ENCODE peak calls at places on chromosomes 12 and 14, in nine cellular contexts. One of them, this sample, is unnamed. For H3K36me3, the result is how much of the 10 kb centered on the place peaks cover.

GRCh38 chr14:37081856-37082255 is 90.5 kb downstream of the SLC25A21 start:
- DNase-seq in stomach: no peak
- DNase-seq in heart left ventricle: no peak
- DNase-seq in colonic mucosa: no peak
- DNase-seq in upper lobe of left lung: no peak
- DNase-seq in IMR-90: no peak
- DNase-seq in tibial nerve: no peak
- DNase-seq in cardiac muscle cell: no peak
- DNase-seq in tibial artery: no peak
- DNase-seq in this sample: no peak

GRCh38 chr14:103360548-103360947 is 24.7 kb upstream of the MARK3 start:
- DNase-seq in stomach: no peak
- DNase-seq in heart left ventricle: no peak
- DNase-seq in colonic mucosa: no peak
- DNase-seq in upper lobe of left lung: no peak
- DNase-seq in IMR-90: no peak
- DNase-seq in tibial nerve: no peak
- DNase-seq in cardiac muscle cell: no peak
- DNase-seq in tibial artery: no peak
- DNase-seq in this sample: no peak

GRCh38 chr14:28742171-28742846 is 24.3 kb upstream of the FOXG1 start:
- DNase-seq in stomach: no peak
- DNase-seq in heart left ventricle: no peak
- DNase-seq in colonic mucosa: no peak
- DNase-seq in upper lobe of left lung: no peak
- DNase-seq in IMR-90: no peak
- DNase-seq in tibial nerve: no peak
- DNase-seq in cardiac muscle cell: no peak
- DNase-seq in tibial artery: no peak
- DNase-seq in this sample: no peak

GRCh38 chr12:20483776-20484175 is 115.4 kb downstream of the PDE3A start:
- DNase-seq in stomach: no peak
- DNase-seq in heart left ventricle: no peak
- DNase-seq in colonic mucosa: no peak
- DNase-seq in upper lobe of left lung: no peak
- DNase-seq in IMR-90: peak
- DNase-seq in tibial nerve: no peak
- DNase-seq in cardiac muscle cell: peak
- DNase-seq in tibial artery: no peak
- DNase-seq in this sample: no peak

GRCh38 chr12:5177096-5177495 is 133.4 kb downstream of the KCNA5 start:
- DNase-seq in stomach: no peak
- DNase-seq in heart left ventricle: no peak
- DNase-seq in colonic mucosa: no peak
- DNase-seq in upper lobe of left lung: no peak
- DNase-seq in IMR-90: no peak
- DNase-seq in tibial nerve: no peak
- DNase-seq in cardiac muscle cell: no peak
- DNase-seq in tibial artery: no peak
- DNase-seq in this sample: no peak

GRCh38 chr12:118553856-118554504 is 177.6 kb downstream of the SUDS3 start:
- DNase-seq in stomach: no peak
- DNase-seq in heart left ventricle: no peak
- DNase-seq in colonic mucosa: no peak
- DNase-seq in upper lobe of left lung: no peak
- DNase-seq in IMR-90: no peak
- DNase-seq in tibial nerve: no peak
- DNase-seq in cardiac muscle cell: no peak
- DNase-seq in tibial artery: no peak
- DNase-seq in this sample: no peak

GRCh38 chr14:75589896-75590295 is 11.5 kb downstream of the FLVCR2 start:
- DNase-seq in stomach: no peak
- DNase-seq in heart left ventricle: no peak
- DNase-seq in colonic mucosa: no peak
- DNase-seq in upper lobe of left lung: no peak
- DNase-seq in IMR-90: no peak
- DNase-seq in tibial nerve: no peak
- DNase-seq in cardiac muscle cell: no peak
- DNase-seq in tibial artery: no peak
- DNase-seq in this sample: no peak

GRCh38 chr14:35963209-35963608 is 137.1 kb downstream of the BRMS1L start:
- DNase-seq in stomach: no peak
- DNase-seq in heart left ventricle: no peak
- DNase-seq in colonic mucosa: no peak
- DNase-seq in upper lobe of left lung: no peak
- DNase-seq in IMR-90: no peak
- DNase-seq in tibial nerve: no peak
- DNase-seq in cardiac muscle cell: no peak
- DNase-seq in tibial artery: no peak
- DNase-seq in this sample: no peak

GRCh38 chr12:104790296-104791125 is 167.6 kb downstream of the SLC41A2 start:
- DNase-seq in stomach: peak
- DNase-seq in heart left ventricle: peak
- DNase-seq in colonic mucosa: peak
- DNase-seq in upper lobe of left lung: peak
- DNase-seq in IMR-90: peak
- DNase-seq in tibial nerve: peak
- DNase-seq in cardiac muscle cell: peak
- DNase-seq in tibial artery: peak
- DNase-seq in this sample: no peak

GRCh38 chr14:97185186-97185585 is 388.0 kb downstream of the VRK1 start:
- DNase-seq in stomach: no peak
- DNase-seq in heart left ventricle: no peak
- DNase-seq in colonic mucosa: no peak
- DNase-seq in upper lobe of left lung: no peak
- DNase-seq in IMR-90: no peak
- DNase-seq in tibial nerve: no peak
- DNase-seq in cardiac muscle cell: no peak
- DNase-seq in tibial artery: no peak
- DNase-seq in this sample: no peak

GRCh38 chr12:103924761-103925641 is 5.2 kb upstream of the HSP90B1 start:
- DNase-seq in stomach: no peak
- DNase-seq in heart left ventricle: no peak
- DNase-seq in colonic mucosa: no peak
- DNase-seq in upper lobe of left lung: no peak
- DNase-seq in IMR-90: peak
- DNase-seq in tibial nerve: no peak
- DNase-seq in cardiac muscle cell: peak
- DNase-seq in tibial artery: no peak
- DNase-seq in this sample: peak

GRCh38 chr14:67665886-67666285 is 8.5 kb downstream of the VTI1B start:
- DNase-seq in stomach: no peak
- DNase-seq in heart left ventricle: no peak
- DNase-seq in colonic mucosa: no peak
- DNase-seq in upper lobe of left lung: no peak
- DNase-seq in IMR-90: peak
- DNase-seq in tibial nerve: no peak
- DNase-seq in cardiac muscle cell: peak
- DNase-seq in tibial artery: no peak
- DNase-seq in this sample: no peak

DNA sequence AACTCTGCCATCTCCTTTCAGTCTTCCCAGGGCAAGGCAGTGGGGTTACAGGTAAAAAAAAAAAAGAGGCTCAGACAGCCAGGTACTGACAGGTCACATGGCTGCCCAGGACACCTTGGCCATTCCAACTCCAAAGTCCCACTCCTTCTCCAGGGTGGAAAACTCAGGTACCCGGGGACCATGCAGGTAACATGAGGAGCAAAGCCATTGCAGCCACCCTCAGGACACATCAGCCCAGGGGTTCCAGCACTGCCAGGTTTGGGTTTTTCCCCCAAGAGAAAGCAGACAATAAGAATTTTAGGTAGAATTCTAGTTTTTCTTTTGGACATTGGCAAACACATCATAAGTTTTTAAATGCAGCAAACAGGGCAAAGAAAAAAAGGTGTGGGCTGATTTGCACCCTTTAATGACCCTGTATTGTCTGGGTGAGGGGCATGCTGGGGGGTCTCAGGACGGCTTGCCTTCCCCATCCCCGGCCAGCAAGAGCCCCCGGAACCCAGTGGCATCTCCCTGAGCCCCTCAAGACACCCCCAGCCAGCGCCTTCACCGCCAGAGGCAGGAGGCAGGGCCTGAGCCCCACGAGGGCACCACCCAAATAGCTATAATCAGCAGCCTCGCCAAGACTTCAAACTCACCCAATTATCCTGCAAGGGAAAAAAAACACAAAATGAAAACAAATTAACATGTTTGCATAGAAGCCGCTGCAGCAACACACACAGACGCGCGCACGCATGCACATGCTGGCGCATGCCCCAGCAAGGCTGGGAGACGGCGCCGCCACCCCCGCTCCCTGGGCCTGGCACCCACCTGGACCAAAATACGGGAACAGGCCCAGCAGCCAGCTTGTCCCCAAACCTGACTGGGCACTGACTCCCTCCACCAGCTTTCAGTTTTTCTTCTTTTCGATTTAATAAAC is 15.6 kb downstream of the FAM222A start:
- DNase-seq in stomach: no peak
- DNase-seq in heart left ventricle: peak
- DNase-seq in colonic mucosa: no peak
- DNase-seq in upper lobe of left lung: no peak
- DNase-seq in IMR-90: no peak
- DNase-seq in tibial nerve: no peak
- DNase-seq in cardiac muscle cell: no peak
- DNase-seq in tibial artery: peak
- DNase-seq in this sample: no peak
- H3K4me3 ChIP-seq in stomach: no peak
- H3K4me3 ChIP-seq in heart left ventricle: no peak
- H3K4me3 ChIP-seq in colonic mucosa: no peak
- H3K4me3 ChIP-seq in upper lobe of left lung: no peak
- H3K4me3 ChIP-seq in IMR-90: no peak
- H3K4me3 ChIP-seq in tibial nerve: no peak
- H3K4me3 ChIP-seq in cardiac muscle cell: no peak
- H3K4me3 ChIP-seq in tibial artery: no peak
- H3K4me3 ChIP-seq in this sample: no peak

GRCh38 chr14:76647699-76648298 is 113.5 kb upstream of the VASH1 start:
- DNase-seq in stomach: no peak
- DNase-seq in heart left ventricle: no peak
- DNase-seq in colonic mucosa: no peak
- DNase-seq in upper lobe of left lung: no peak
- DNase-seq in IMR-90: peak
- DNase-seq in tibial nerve: peak
- DNase-seq in cardiac muscle cell: peak
- DNase-seq in tibial artery: no peak
- DNase-seq in this sample: peak
- TF ChIP-seq CTCF in stomach: no peak
- TF ChIP-seq CTCF in heart left ventricle: peak
- TF ChIP-seq CTCF in colonic mucosa: peak
- TF ChIP-seq CTCF in upper lobe of left lung: peak
- TF ChIP-seq CTCF in IMR-90: peak
- TF ChIP-seq CTCF in tibial nerve: peak
- TF ChIP-seq CTCF in cardiac muscle cell: peak
- TF ChIP-seq CTCF in tibial artery: peak
- TF ChIP-seq CTCF in this sample: peak

GRCh38 chr14:102049258-102050025 is 37.4 kb downstream of the HSP90AA1 start:
- DNase-seq in stomach: no peak
- DNase-seq in heart left ventricle: no peak
- DNase-seq in colonic mucosa: no peak
- DNase-seq in upper lobe of left lung: no peak
- DNase-seq in IMR-90: no peak
- DNase-seq in tibial nerve: no peak
- DNase-seq in cardiac muscle cell: no peak
- DNase-seq in tibial artery: no peak
- DNase-seq in this sample: no peak

GRCh38 chr14:102050026-102050405 is 36.8 kb downstream of the HSP90AA1 start:
- DNase-seq in stomach: no peak
- DNase-seq in heart left ventricle: no peak
- DNase-seq in colonic mucosa: no peak
- DNase-seq in upper lobe of left lung: no peak
- DNase-seq in IMR-90: no peak
- DNase-seq in tibial nerve: no peak
- DNase-seq in cardiac muscle cell: no peak
- DNase-seq in tibial artery: no peak
- DNase-seq in this sample: no peak

GRCh38 chr14:102050625-102051024 is 36.2 kb downstream of the HSP90AA1 start:
- DNase-seq in stomach: no peak
- DNase-seq in heart left ventricle: peak
- DNase-seq in colonic mucosa: no peak
- DNase-seq in upper lobe of left lung: no peak
- DNase-seq in IMR-90: peak
- DNase-seq in tibial nerve: no peak
- DNase-seq in cardiac muscle cell: no peak
- DNase-seq in tibial artery: no peak
- DNase-seq in this sample: no peak

GRCh38 chr14:102046337-102047278 is 40.2 kb downstream of the HSP90AA1 start:
- DNase-seq in stomach: peak
- DNase-seq in heart left ventricle: peak
- DNase-seq in colonic mucosa: peak
- DNase-seq in upper lobe of left lung: peak
- DNase-seq in IMR-90: peak
- DNase-seq in tibial nerve: peak
- DNase-seq in cardiac muscle cell: peak
- DNase-seq in tibial artery: peak
- DNase-seq in this sample: no peak

GRCh38 chr14:102047808-102048540 is 38.9 kb downstream of the HSP90AA1 start:
- DNase-seq in stomach: no peak
- DNase-seq in heart left ventricle: no peak
- DNase-seq in colonic mucosa: no peak
- DNase-seq in upper lobe of left lung: peak
- DNase-seq in IMR-90: no peak
- DNase-seq in tibial nerve: no peak
- DNase-seq in cardiac muscle cell: no peak
- DNase-seq in tibial artery: no peak
- DNase-seq in this sample: no peak
- H3K36me3 ChIP-seq in stomach: half or more
- H3K36me3 ChIP-seq in heart left ventricle: half or more
- H3K36me3 ChIP-seq in colonic mucosa: under half
- H3K36me3 ChIP-seq in upper lobe of left lung: half or more
- H3K36me3 ChIP-seq in IMR-90: half or more
- H3K36me3 ChIP-seq in tibial nerve: under half
- H3K36me3 ChIP-seq in cardiac muscle cell: half or more
- H3K36me3 ChIP-seq in tibial artery: half or more
- H3K36me3 ChIP-seq in this sample: under half

DNA sequence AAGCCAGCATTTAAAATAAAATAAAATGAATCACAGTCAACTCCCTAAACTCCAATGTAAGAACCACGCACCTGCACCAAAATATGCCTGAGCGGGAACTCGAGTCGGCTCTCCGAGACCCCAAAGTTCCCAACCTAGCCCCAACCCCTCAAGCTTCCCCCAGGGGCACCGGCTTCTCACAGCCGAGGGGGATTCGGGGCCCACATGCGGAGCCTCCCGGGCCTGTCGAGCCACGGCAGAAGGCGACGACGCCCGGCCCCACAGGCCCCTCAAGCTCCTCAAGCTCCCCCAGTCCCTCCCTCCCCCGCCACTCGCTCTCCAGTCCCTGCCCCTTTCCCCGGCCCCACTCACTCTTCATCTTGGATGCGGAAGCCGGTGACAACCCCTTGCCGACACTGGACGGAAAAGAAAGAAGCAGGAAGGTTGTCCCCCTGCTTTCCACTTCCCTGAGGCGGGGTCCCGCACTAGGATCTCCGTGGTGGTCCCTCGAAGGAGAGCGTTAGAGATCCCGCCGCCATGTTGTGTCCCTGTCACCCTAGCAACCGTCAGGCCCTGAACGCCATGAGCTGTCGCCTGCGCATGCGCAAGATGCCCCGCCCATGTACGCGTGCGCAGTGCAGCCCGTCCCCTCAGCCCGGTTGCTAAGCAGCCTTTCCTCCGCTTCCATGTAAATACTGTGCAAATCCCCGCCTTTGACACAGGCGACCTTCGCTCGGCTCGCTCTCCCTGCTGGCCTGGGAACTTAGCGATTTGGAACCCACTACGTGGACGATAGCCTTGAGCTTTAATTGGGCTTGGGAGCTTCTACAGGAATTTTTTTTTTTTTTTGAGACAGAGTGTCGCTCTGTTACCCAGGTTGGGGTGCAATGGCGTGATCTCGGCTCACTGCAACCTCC is at the start of gene MOK:
- DNase-seq in stomach: peak
- DNase-seq in heart left ventricle: peak
- DNase-seq in colonic mucosa: peak
- DNase-seq in upper lobe of left lung: peak
- DNase-seq in IMR-90: peak
- DNase-seq in tibial nerve: peak
- DNase-seq in cardiac muscle cell: peak
- DNase-seq in tibial artery: peak
- DNase-seq in this sample: peak
- H3K4me3 ChIP-seq in stomach: peak
- H3K4me3 ChIP-seq in heart left ventricle: peak
- H3K4me3 ChIP-seq in colonic mucosa: peak
- H3K4me3 ChIP-seq in upper lobe of left lung: peak
- H3K4me3 ChIP-seq in IMR-90: peak
- H3K4me3 ChIP-seq in tibial nerve: peak
- H3K4me3 ChIP-seq in cardiac muscle cell: peak
- H3K4me3 ChIP-seq in tibial artery: peak
- H3K4me3 ChIP-seq in this sample: peak